ENCODE peak calls at places on chromosomes 3 and 15, in ten cellular contexts. B is adrenal gland, F is esophagus squamous epithelium, G is stomach, J is uterus, Q is K562, C is A549, X is prostate gland, A is IMR-90, T is transverse colon. R is an unnamed sample.
A peak's percentile ranks its signal among the peaks of the same experiment; 100 is the strongest.

GRCh38 chr15:78360426-78360825 is 20.3 kb downstream of the CRABP1 start:
- DNase-seq in B (no peak), F (no peak), G (no peak), J (no peak), Q (no peak), C (no peak), X (no peak), A (no peak), T (peak; percentile 25), R (peak; percentile 23)

GRCh38 chr3:52246264-52246620 is 683 bp downstream of the PPM1M start:
- DNase-seq in B (no peak), F (no peak), G (no peak), J (no peak), Q (no peak), C (no peak), X (no peak), A (no peak), T (no peak), R (no peak)

GRCh38 chr15:69082556-69082955 is 68.1 kb downstream of the NOX5 start:
- DNase-seq in B (no peak), F (no peak), G (no peak), J (no peak), Q (no peak), C (no peak), X (no peak), A (no peak), T (no peak), R (no peak)

GRCh38 chr15:39860200-39860599 is 59.9 kb downstream of the GPR176 start:
- DNase-seq in B (peak; percentile 20), F (no peak), G (no peak), J (no peak), Q (no peak), C (no peak), X (no peak), A (peak; percentile 31), T (no peak), R (no peak)

GRCh38 chr15:45612790-45613415 is 21.9 kb upstream of the SQOR start:
- DNase-seq in B (no peak), F (no peak), G (no peak), J (no peak), Q (no peak), C (no peak), X (no peak), A (peak; percentile 77), T (no peak), R (no peak)

GRCh38 chr15:58257776-58258325 is 119.7 kb downstream of the AQP9 start:
- DNase-seq in B (no peak), F (no peak), G (no peak), J (no peak), Q (no peak), C (no peak), X (no peak), A (no peak), T (no peak), R (peak; percentile 60)

GRCh38 chr3:41688595-41689380 is 273.1 kb downstream of the ULK4 start:
- DNase-seq in B (no peak), F (no peak), G (no peak), J (no peak), Q (no peak), C (peak; percentile 45), X (peak; percentile 48), A (peak; percentile 78), T (no peak), R (no peak)

GRCh38 chr3:111979689-111980025 is 831 bp downstream of the ABHD10 start:
- DNase-seq in B (no peak), F (no peak), G (no peak), J (no peak), Q (no peak), C (no peak), X (no peak), A (no peak), T (no peak), R (no peak)

GRCh38 chr3:169041677-169042171 is 621.8 kb downstream of the MECOM start:
- DNase-seq in B (no peak), F (no peak), G (no peak), J (no peak), Q (peak; percentile 11), C (peak; percentile 40), X (no peak), A (peak; percentile 80), T (no peak), R (no peak)

GRCh38 chr15:38554354-38554753 is 10.3 kb downstream of the RASGRP1 start:
- DNase-seq in B (no peak), F (no peak), G (no peak), J (no peak), Q (no peak), C (no peak), X (no peak), A (peak; percentile 82), T (no peak), R (no peak)

GRCh38 chr15:60469893-60470641 is 8.9 kb downstream of the ICE2 start:
- DNase-seq in B (no peak), F (no peak), G (no peak), J (no peak), Q (no peak), C (peak; percentile 74), X (no peak), A (peak; percentile 14), T (no peak), R (no peak)

GRCh38 chr3:138124689-138125420 is 7.3 kb downstream of the A4GNT start:
- DNase-seq in B (no peak), F (no peak), G (no peak), J (no peak), Q (no peak), C (no peak), X (no peak), A (peak; percentile 80), T (no peak), R (no peak)

GRCh38 chr3:158789592-158789991 is 12.3 kb upstream of the MFSD1 start:
- DNase-seq in B (peak; percentile 34), F (no peak), G (no peak), J (no peak), Q (peak; percentile 31), C (peak; percentile 77), X (peak; percentile 51), A (peak; percentile 81), T (peak; percentile 29), R (no peak)

GRCh38 chr3:186626254-186626847 is 13.5 kb downstream of the AHSG start:
- DNase-seq in B (no peak), F (no peak), G (no peak), J (no peak), Q (no peak), C (no peak), X (no peak), A (no peak), T (no peak), R (no peak)

GRCh38 chr3:187150599-187150998 is 11.3 kb upstream of the RPL39L start:
- DNase-seq in B (peak; percentile 19), F (no peak), G (peak; percentile 48), J (no peak), Q (no peak), C (no peak), X (no peak), A (no peak), T (peak; percentile 38), R (no peak)

GRCh38 chr3:119304201-119304713 is 10.1 kb downstream of the ARHGAP31 start:
- DNase-seq in B (no peak), F (no peak), G (no peak), J (no peak), Q (no peak), C (peak; percentile 9), X (no peak), A (peak; percentile 73), T (no peak), R (no peak)

GRCh38 chr3:196012481-196012880 is 69.4 kb downstream of the TFRC start:
- DNase-seq in B (no peak), F (no peak), G (no peak), J (no peak), Q (no peak), C (no peak), X (no peak), A (no peak), T (no peak), R (no peak)

GRCh38 chr15:90954712-90955671 is at the start of gene RCCD1:
- DNase-seq in B (peak; percentile 98), F (peak; percentile 64), G (peak; percentile 95), J (peak; percentile 93), Q (peak; percentile 97), C (peak; percentile 98), X (peak; percentile 95), A (peak; percentile 93), T (peak; percentile 96), R (peak; percentile 97)

GRCh38 chr15:90955911-90956310 is 1.2 kb downstream of the RCCD1 start:
- DNase-seq in B (no peak), F (no peak), G (peak; percentile 66), J (no peak), Q (no peak), C (peak; percentile 35), X (no peak), A (no peak), T (peak; percentile 63), R (no peak)

GRCh38 chr15:90957791-90958190 is 3.1 kb downstream of the RCCD1 start:
- DNase-seq in B (no peak), F (no peak), G (no peak), J (no peak), Q (no peak), C (no peak), X (no peak), A (no peak), T (no peak), R (no peak)

GRCh38 chr15:90957105-90957790 is 2.6 kb downstream of the RCCD1 start:
- DNase-seq in B (peak; percentile 39), F (no peak), G (peak; percentile 42), J (no peak), Q (no peak), C (no peak), X (no peak), A (peak; percentile 39), T (no peak), R (no peak)

GRCh38 chr15:90956551-90957104 is 1.9 kb downstream of the RCCD1 start:
- DNase-seq in B (peak; percentile 75), F (no peak), G (peak; percentile 83), J (peak; percentile 82), Q (peak; percentile 39), C (peak; percentile 66), X (peak; percentile 71), A (peak; percentile 70), T (peak; percentile 82), R (peak; percentile 46)
- H3K9me3 ChIP-seq in B (no peaks in the 10 kb centered on the region), F (no peaks in the 10 kb centered on the region), G (no peaks in the 10 kb centered on the region), J (no peaks in the 10 kb centered on the region), Q (no peaks in the 10 kb centered on the region), C (no peaks in the 10 kb centered on the region), X (no peaks in the 10 kb centered on the region), A (no peaks in the 10 kb centered on the region), T (no peaks in the 10 kb centered on the region), R (no peaks in the 10 kb centered on the region)

GRCh38 chr3:123404391-123404790 is 44.5 kb downstream of the ADCY5 start:
- DNase-seq in B (no peak), F (no peak), G (no peak), J (no peak), Q (no peak), C (no peak), X (no peak), A (no peak), T (no peak), R (no peak)
- H3K27ac ChIP-seq in B (peak overlapping the region; percentile 54), F (peak overlapping the region; percentile 88), G (peak overlapping the region; percentile 79), J (peak overlapping the region; percentile 40), Q (no peak overlapping the region), C (no peak overlapping the region), X (peak overlapping the region; percentile 38), A (no peak overlapping the region), T (peak overlapping the region; percentile 77), R (no peak overlapping the region)

GRCh38 chr15:74032606-74033561 is 38.4 kb downstream of the PML start:
- DNase-seq in B (no peak), F (no peak), G (peak; percentile 22), J (no peak), Q (no peak), C (no peak), X (no peak), A (no peak), T (no peak), R (no peak)
- TF ChIP-seq POLR2A in B (no peak), F (no peak), G (no peak), J (no peak), Q (no peak), C (no peak), X (no peak), A (no peak), T (no peak), R (no peak)

GRCh38 chr3:11407644-11408043 is 135.4 kb downstream of the ATG7 start:
- DNase-seq in B (no peak), F (no peak), G (no peak), J (no peak), Q (no peak), C (no peak), X (no peak), A (no peak), T (no peak), R (no peak)
- H3K9me3 ChIP-seq in B (no peaks in the 10 kb centered on the region), F (peaks cover 14% of the 10 kb centered on the region), G (peaks cover 21% of the 10 kb centered on the region), J (no peaks in the 10 kb centered on the region), Q (no peaks in the 10 kb centered on the region), C (peaks cover 27% of the 10 kb centered on the region), X (no peaks in the 10 kb centered on the region), A (peaks cover 7% of the 10 kb centered on the region), T (peaks cover 6% of the 10 kb centered on the region), R (no peaks in the 10 kb centered on the region)

R was measured in gastrocnemius medialis.